ENCODE peak calls at places on chromosomes 5 and 9, in ten cellular contexts. Z is H1, T is A549, C is uterus, U is breast epithelium, D is suprapubic skin, L is IMR-90, X is stomach, H is Peyer's patch, I is adrenal gland. G is an unnamed sample.

GRCh38 chr5:6832994-6833393 is 119.8 kb downstream of the TENT4A start:
- DNase-seq in H (no peak), X (no peak), L (no peak), T (no peak), C (no peak), I (no peak), U (peak; percentile 82), Z (no peak), D (no peak), G (peak; percentile 23)

GRCh38 chr9:37919956-37920335 is 16.0 kb upstream of the SLC25A51 start:
- DNase-seq in U (no peak), X (no peak), T (no peak), C (no peak), D (no peak), H (no peak), Z (no peak), L (no peak), I (no peak), G (no peak)

GRCh38 chr9:27943544-27943943 is 370.3 kb upstream of the C9orf72 start:
- DNase-seq in U (no peak), Z (no peak), C (no peak), L (no peak), I (no peak), D (no peak), H (no peak), X (no peak), T (no peak), G (no peak)

GRCh38 chr5:83834306-83834705 is 113.7 kb upstream of the HAPLN1 start:
- DNase-seq in L (no peak), D (no peak), U (no peak), Z (no peak), H (no peak), C (no peak), X (no peak), T (no peak), I (no peak), G (no peak)

GRCh38 chr5:138276402-138277054 is 2.1 kb upstream of the GFRA3 start:
- DNase-seq in L (no peak), X (no peak), Z (no peak), C (no peak), T (peak; percentile 24), U (no peak), H (no peak), I (no peak), D (no peak), G (no peak)

GRCh38 chr5:14868771-14869170 is 2.8 kb downstream of the ANKH start:
- DNase-seq in I (no peak), D (no peak), C (no peak), X (no peak), Z (no peak), U (no peak), T (no peak), L (no peak), H (no peak), G (no peak)

GRCh38 chr9:77511525-77511924 is 136.6 kb downstream of the GNA14 start:
- DNase-seq in C (no peak), L (no peak), U (no peak), T (no peak), I (no peak), X (no peak), D (no peak), H (no peak), Z (no peak), G (no peak)

GRCh38 chr5:36502608-36503007 is 103.8 kb upstream of the SLC1A3 start:
- DNase-seq in X (no peak), C (no peak), H (no peak), L (peak; percentile 82), I (peak; percentile 18), D (no peak), U (peak; percentile 21), Z (no peak), T (no peak), G (no peak)

GRCh38 chr5:179530069-179530998 is 20.0 kb upstream of the RUFY1 start:
- DNase-seq in I (peak; percentile 49), L (no peak), D (peak; percentile 80), X (peak; percentile 62), H (peak; percentile 77), T (peak; percentile 29), U (peak; percentile 62), C (peak; percentile 67), Z (peak; percentile 79), G (peak; percentile 19)

GRCh38 chr5:1524481-1524798 is 680 bp upstream of the LPCAT1 start:
- DNase-seq in H (no peak), U (no peak), Z (peak; percentile 59), L (no peak), T (no peak), D (no peak), I (no peak), C (no peak), X (no peak), G (no peak)

GRCh38 chr5:1523793-1524480 is at the start of gene LPCAT1:
- DNase-seq in X (peak; percentile 79), D (peak; percentile 81), C (peak; percentile 80), L (peak; percentile 60), Z (peak; percentile 88), I (peak; percentile 75), H (peak; percentile 72), U (no peak), T (peak; percentile 70), G (peak; percentile 42)

GRCh38 chr5:1526151-1526631 is 2.4 kb upstream of the LPCAT1 start:
- DNase-seq in T (no peak), H (no peak), U (no peak), D (peak; percentile 53), X (peak; percentile 22), C (peak; percentile 13), I (peak; percentile 13), Z (peak; percentile 38), L (no peak), G (peak; percentile 6)

GRCh38 chr5:1525624-1525985 is 1.8 kb upstream of the LPCAT1 start:
- DNase-seq in X (peak; percentile 18), U (no peak), Z (no peak), D (no peak), L (no peak), T (no peak), C (no peak), H (peak; percentile 67), I (peak; percentile 10), G (no peak)

GRCh38 chr5:1524799-1525623 is 1.3 kb upstream of the LPCAT1 start:
- DNase-seq in T (no peak), I (peak; percentile 14), X (peak; percentile 23), H (peak; percentile 40), Z (peak; percentile 35), U (no peak), L (no peak), C (peak; percentile 13), D (peak; percentile 63), G (no peak)
- TF ChIP-seq POLR2A in T (peak; percentile 19), I (no peak), X (no peak), H (no peak), Z (no peak), U (no peak), L (no peak), C (no peak), D (no peak), G (no peak)

GRCh38 chr5:10578869-10579268 is 15.0 kb downstream of the ANKRD33B start:
- DNase-seq in I (no peak), X (no peak), H (peak; percentile 82), Z (no peak), T (no peak), L (no peak), D (no peak), U (no peak), C (no peak), G (no peak)
- H3K4me1 ChIP-seq in I (no peaks in the 10 kb centered on the region), X (peaks cover 5% of the 10 kb centered on the region), H (peaks cover 11% of the 10 kb centered on the region), Z (peaks cover 4% of the 10 kb centered on the region), T (peaks cover 33% of the 10 kb centered on the region), L (peaks cover 10% of the 10 kb centered on the region), D (peaks cover 30% of the 10 kb centered on the region), U (no peaks in the 10 kb centered on the region), C (no peaks in the 10 kb centered on the region), G (peaks cover 40% of the 10 kb centered on the region)

DNA sequence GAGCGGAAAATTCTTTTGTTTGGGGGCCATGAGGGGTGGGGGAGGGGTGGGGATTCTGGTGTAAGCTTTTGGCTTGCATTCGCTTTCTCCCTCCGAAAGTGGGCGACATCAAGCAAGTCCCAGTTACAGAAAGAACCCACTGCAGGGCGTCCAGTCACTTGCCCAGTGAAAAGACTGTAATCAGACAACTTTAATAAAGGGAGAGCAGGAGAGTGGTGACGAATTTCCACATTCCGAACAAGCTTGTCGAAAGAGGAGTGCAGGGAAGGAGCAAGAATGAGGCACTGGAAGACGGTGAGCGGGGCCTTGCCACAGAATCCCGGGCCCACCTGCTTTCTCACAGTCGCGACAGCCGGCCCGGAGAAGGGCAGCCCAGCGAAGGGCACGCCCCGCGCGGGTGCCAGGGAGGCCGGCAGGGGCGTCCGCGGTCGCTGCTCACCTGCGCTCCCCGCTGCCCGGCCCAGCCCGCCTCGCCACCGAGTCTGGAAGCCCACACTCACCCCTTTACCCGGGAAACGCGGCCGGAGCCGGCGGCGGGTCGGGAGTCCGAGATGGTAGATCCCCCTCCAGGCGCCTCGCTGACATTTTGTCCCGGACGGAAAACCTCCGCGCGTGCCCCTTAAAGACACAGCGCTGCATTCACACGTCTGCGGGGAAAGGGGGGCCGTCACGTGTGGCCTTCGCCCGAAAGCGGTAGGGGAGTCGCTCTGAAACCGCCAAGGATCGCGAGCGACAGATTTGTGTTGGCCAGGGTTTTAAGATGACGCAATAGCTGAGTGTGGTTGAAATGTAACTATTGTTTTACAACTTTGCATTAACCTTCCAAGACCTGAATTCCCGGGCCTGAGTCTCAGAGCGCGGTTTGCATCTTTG is at the start of gene ZBED3:
- DNase-seq in D (peak; percentile 83), C (peak; percentile 77), I (peak; percentile 69), X (peak; percentile 72), T (peak; percentile 89), Z (peak; percentile 77), L (peak; percentile 74), U (peak; percentile 39), H (peak; percentile 66), G (peak; percentile 39)
- TF ChIP-seq POLR2A in D (peak; percentile 11), C (no peak), I (no peak), X (no peak), T (no peak), Z (peak; percentile 83), L (no peak), U (no peak), H (no peak), G (peak; percentile 19)

DNA sequence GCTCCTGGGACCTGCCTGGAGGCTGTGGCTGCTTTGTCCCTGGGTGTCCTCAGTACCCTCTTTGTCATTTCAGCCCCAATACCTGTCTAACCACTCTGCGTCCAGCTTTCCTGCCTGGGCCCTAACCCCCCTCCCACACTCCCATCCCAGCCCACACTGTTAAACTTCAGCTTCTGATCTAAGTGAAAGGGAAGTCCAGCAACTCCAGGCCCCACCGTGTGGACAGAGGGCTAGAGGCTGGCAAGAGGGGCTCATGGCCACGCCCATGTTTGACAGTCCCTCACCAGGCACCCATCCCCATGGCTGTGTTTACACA is 56.3 kb downstream of the SEMA4D start:
- DNase-seq in U (no peak), Z (no peak), L (no peak), H (no peak), D (no peak), X (no peak), C (no peak), T (no peak), I (no peak), G (no peak)
- H3K4me1 ChIP-seq in U (no peaks in the 10 kb centered on the region), Z (peaks cover 22% of the 10 kb centered on the region), L (peaks cover 10% of the 10 kb centered on the region), H (peaks cover 64% of the 10 kb centered on the region), D (peaks cover 47% of the 10 kb centered on the region), X (peaks cover 80% of the 10 kb centered on the region), C (no peaks in the 10 kb centered on the region), T (no peaks in the 10 kb centered on the region), I (peaks cover 17% of the 10 kb centered on the region), G (peaks cover 47% of the 10 kb centered on the region)

GRCh38 chr9:75108571-75108970 is 20.3 kb downstream of the OSTF1 start:
- DNase-seq in T (no peak), H (no peak), X (peak; percentile 49), I (peak; percentile 70), C (peak; percentile 30), U (no peak), L (peak; percentile 79), D (no peak), Z (no peak), G (no peak)
- TF ChIP-seq POLR2A in T (no peak), H (no peak), X (no peak), I (no peak), C (no peak), U (no peak), L (no peak), D (no peak), Z (no peak), G (no peak)